ENCODE peak calls at places on chromosomes 3 and 15, in four cellular contexts. One of them, this sample, is unnamed.

GRCh38 chr3:132180337-132180791 is 136.8 kb upstream of the ACP3 start:
- DNase-seq in RWPE1: peak; percentile 57
- DNase-seq in skeletal muscle cell: peak; percentile 10
- DNase-seq in ELF-1: peak; percentile 83
- DNase-seq in this sample: no peak

GRCh38 chr15:53266176-53266575 is 476.0 kb upstream of the ONECUT1 start:
- DNase-seq in skeletal muscle cell: no peak
- DNase-seq in ELF-1: no peak
- DNase-seq in RWPE1: no peak
- DNase-seq in this sample: no peak

GRCh38 chr3:128493221-128494151 is 485 bp upstream of the GATA2 start:
- DNase-seq in ELF-1: peak; percentile 29
- DNase-seq in skeletal muscle cell: no peak
- DNase-seq in RWPE1: no peak
- DNase-seq in this sample: no peak

GRCh38 chr3:143266512-143266911 is 146.9 kb downstream of the CHST2 start:
- DNase-seq in ELF-1: no peak
- DNase-seq in skeletal muscle cell: peak; percentile 67
- DNase-seq in RWPE1: no peak
- DNase-seq in this sample: no peak

GRCh38 chr3:36227982-36228381 is 152.3 kb upstream of the STAC start:
- DNase-seq in ELF-1: no peak
- DNase-seq in RWPE1: no peak
- DNase-seq in skeletal muscle cell: peak; percentile 33
- DNase-seq in this sample: no peak

GRCh38 chr3:127062926-127063325 is 80.0 kb downstream of the PLXNA1 start:
- DNase-seq in ELF-1: no peak
- DNase-seq in skeletal muscle cell: no peak
- DNase-seq in RWPE1: no peak
- DNase-seq in this sample: no peak

GRCh38 chr3:117887896-117888295 is 1146.8 kb downstream of the IGSF11 start:
- DNase-seq in skeletal muscle cell: peak; percentile 7
- DNase-seq in ELF-1: no peak
- DNase-seq in RWPE1: no peak
- DNase-seq in this sample: no peak

GRCh38 chr3:73611176-73611575 is 13.6 kb downstream of the PDZRN3 start:
- DNase-seq in ELF-1: no peak
- DNase-seq in RWPE1: no peak
- DNase-seq in skeletal muscle cell: peak; percentile 61
- DNase-seq in this sample: no peak

GRCh38 chr15:96064351-96064756 is 266.1 kb upstream of the NR2F2 start:
- DNase-seq in RWPE1: peak; percentile 7
- DNase-seq in skeletal muscle cell: peak; percentile 84
- DNase-seq in ELF-1: peak; percentile 83
- DNase-seq in this sample: no peak

GRCh38 chr15:65824031-65824743 is 32.1 kb upstream of the DENND4A start:
- DNase-seq in RWPE1: peak; percentile 61
- DNase-seq in ELF-1: peak; percentile 73
- DNase-seq in skeletal muscle cell: no peak
- DNase-seq in this sample: no peak

GRCh38 chr3:15063656-15064286 is 1.3 kb downstream of the MRPS25 start:
- DNase-seq in RWPE1: no peak
- DNase-seq in ELF-1: no peak
- DNase-seq in skeletal muscle cell: no peak
- DNase-seq in this sample: no peak

GRCh38 chr15:100832178-100832942 is 47.3 kb upstream of the ALDH1A3 start:
- DNase-seq in RWPE1: no peak
- DNase-seq in skeletal muscle cell: no peak
- DNase-seq in ELF-1: no peak
- DNase-seq in this sample: no peak

GRCh38 chr3:14467723-14468620 is 65.6 kb downstream of the SLC6A6 start:
- DNase-seq in skeletal muscle cell: no peak
- DNase-seq in RWPE1: peak; percentile 71
- DNase-seq in ELF-1: peak; percentile 70
- DNase-seq in this sample: peak; percentile 14

GRCh38 chr3:161069441-161070251 is 35.5 kb downstream of the B3GALNT1 start:
- DNase-seq in ELF-1: no peak
- DNase-seq in skeletal muscle cell: peak; percentile 77
- DNase-seq in RWPE1: peak; percentile 71
- DNase-seq in this sample: no peak

GRCh38 chr3:184282941-184283340 is 7.1 kb downstream of the ECE2 start:
- DNase-seq in RWPE1: no peak
- DNase-seq in ELF-1: no peak
- DNase-seq in skeletal muscle cell: no peak
- DNase-seq in this sample: no peak

GRCh38 chr3:16290007-16290826 is 25.2 kb downstream of the OXNAD1 start:
- DNase-seq in skeletal muscle cell: peak; percentile 22
- DNase-seq in ELF-1: no peak
- DNase-seq in RWPE1: peak; percentile 25
- DNase-seq in this sample: no peak

GRCh38 chr3:184688251-184688851 is 23.5 kb downstream of the MAGEF1 start:
- DNase-seq in skeletal muscle cell: peak; percentile 74
- DNase-seq in ELF-1: peak; percentile 81
- DNase-seq in RWPE1: no peak
- DNase-seq in this sample: no peak